ENCODE peak calls at places on chromosome 14, in nine cellular contexts. N is PC-3, C is hepatocyte, J is HCT116, D is GM23338, O is IMR-90, H is GM23248, Z is osteoblast, F is OCI-LY7. V is an unnamed sample.
A peak's percentile ranks its signal among the peaks of the same experiment; 100 is the strongest.

GRCh38 chr14:89276424-89276975 is 140.5 kb downstream of the FOXN3 start:
- DNase-seq in N (no peak), C (no peak), J (no peak), D (no peak), O (peak; percentile 76), H (no peak), Z (no peak), F (no peak), V (no peak)

GRCh38 chr14:52895000-52895399 is 55.9 kb downstream of the FERMT2 start:
- DNase-seq in N (no peak), C (no peak), J (peak; percentile 15), D (no peak), O (peak; percentile 66), H (no peak), Z (no peak), F (no peak), V (no peak)

GRCh38 chr14:89303452-89304435 is 113.3 kb downstream of the FOXN3 start:
- DNase-seq in N (peak; percentile 64), C (peak; percentile 80), J (no peak), D (no peak), O (peak; percentile 95), H (peak; percentile 84), Z (peak; percentile 72), F (peak; percentile 94), V (peak; percentile 92)

GRCh38 chr14:63323148-63323547 is 4.4 kb upstream of the GPHB5 start:
- DNase-seq in N (no peak), C (no peak), J (no peak), D (peak; percentile 24), O (no peak), H (no peak), Z (no peak), F (no peak), V (no peak)

GRCh38 chr14:104284107-104284592 is 145.8 kb downstream of the KIF26A start:
- DNase-seq in N (no peak), C (no peak), J (no peak), D (no peak), O (no peak), H (no peak), Z (peak; percentile 81), F (no peak), V (no peak)

GRCh38 chr14:104998801-104999200 is 13.2 kb downstream of the CLBA1 start:
- DNase-seq in N (no peak), C (no peak), J (no peak), D (no peak), O (no peak), H (no peak), Z (peak; percentile 71), F (no peak), V (no peak)

GRCh38 chr14:69685217-69685616 is 73.8 kb downstream of the SUSD6 start:
- DNase-seq in N (peak; percentile 77), C (no peak), J (no peak), D (no peak), O (peak; percentile 84), H (peak; percentile 43), Z (no peak), F (no peak), V (no peak)

GRCh38 chr14:92914087-92914656 is 8.8 kb upstream of the CHGA start:
- DNase-seq in N (peak; percentile 48), C (peak; percentile 76), J (no peak), D (peak; percentile 87), O (peak; percentile 15), H (peak; percentile 51), Z (peak; percentile 90), F (peak; percentile 52), V (peak; percentile 85)

GRCh38 chr14:105092124-105092911 is 27.1 kb upstream of the GPR132 start:
- DNase-seq in N (peak; percentile 38), C (peak; percentile 79), J (no peak), D (peak; percentile 41), O (no peak), H (peak; percentile 61), Z (peak; percentile 91), F (no peak), V (no peak)

DNA sequence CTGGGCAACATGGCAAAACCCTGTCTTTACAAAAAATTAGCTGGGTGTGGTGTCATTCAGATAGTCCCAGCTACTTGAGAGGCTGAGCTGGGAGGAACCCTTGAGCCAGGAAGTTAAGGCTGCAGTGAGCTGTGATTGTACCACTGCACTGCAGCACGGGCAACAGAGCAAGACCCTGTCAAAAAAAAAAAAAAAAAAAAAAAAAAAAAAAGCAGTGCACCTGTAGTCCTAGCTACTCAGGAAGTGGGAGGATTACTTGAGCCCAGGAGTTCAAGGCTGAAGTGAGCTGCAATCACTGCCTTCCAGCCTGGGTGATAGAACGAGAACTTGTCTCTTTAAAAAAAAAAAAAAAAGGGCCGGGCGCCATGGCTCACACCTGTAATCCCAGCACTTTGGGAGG is 5.6 kb downstream of the REM2 start:
- DNase-seq in N (no peak), C (no peak), J (no peak), D (no peak), O (no peak), H (no peak), Z (no peak), F (peak; percentile 95), V (peak; percentile 90)
- H3K4me2 ChIP-seq in N (peak overlapping the region; percentile 92), C (no peak overlapping the region), J (peak overlapping the region; percentile 79), D (no peak overlapping the region), O (no peak overlapping the region), H (no peak overlapping the region), Z (no peak overlapping the region), F (peak overlapping the region; percentile 79), V (peak overlapping the region; percentile 88)

GRCh38 chr14:95476747-95477146 is 39.7 kb downstream of the SYNE3 start:
- DNase-seq in N (no peak), C (no peak), J (no peak), D (no peak), O (no peak), H (no peak), Z (no peak), F (no peak), V (no peak)

GRCh38 chr14:95474941-95475340 is 41.5 kb downstream of the SYNE3 start:
- DNase-seq in N (no peak), C (no peak), J (no peak), D (no peak), O (no peak), H (no peak), Z (no peak), F (no peak), V (no peak)

GRCh38 chr14:95472819-95473251 is 43.6 kb downstream of the SYNE3 start:
- DNase-seq in N (no peak), C (no peak), J (no peak), D (no peak), O (no peak), H (peak; percentile 49), Z (no peak), F (peak; percentile 54), V (no peak)

GRCh38 chr14:95475540-95476240 is 40.8 kb downstream of the SYNE3 start:
- DNase-seq in N (no peak), C (no peak), J (no peak), D (no peak), O (no peak), H (no peak), Z (no peak), F (no peak), V (no peak)

DNA sequence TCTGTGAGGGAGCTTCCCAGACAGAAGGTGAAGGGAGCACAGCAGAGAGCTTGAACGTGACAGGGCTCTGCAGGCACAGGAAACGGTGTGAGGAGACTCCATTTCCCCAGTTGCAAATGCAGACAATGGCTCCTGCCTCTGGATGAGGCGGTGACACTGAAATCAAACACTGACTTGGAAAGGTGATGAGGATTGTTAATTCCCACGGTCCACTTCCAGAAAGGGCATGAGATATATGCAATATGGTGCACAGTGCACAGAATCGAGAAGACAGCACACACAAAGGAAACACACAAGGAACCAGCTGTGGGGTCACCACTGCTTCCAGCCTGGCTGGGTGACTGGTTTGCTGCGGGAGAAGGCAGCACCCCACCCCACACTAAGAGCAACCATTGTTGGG is 42.0 kb downstream of the SYNE3 start:
- DNase-seq in N (no peak), C (no peak), J (no peak), D (no peak), O (no peak), H (no peak), Z (no peak), F (no peak), V (no peak)
- H3K4me2 ChIP-seq in N (no peak overlapping the region), C (no peak overlapping the region), J (no peak overlapping the region), D (no peak overlapping the region), O (no peak overlapping the region), H (no peak overlapping the region), Z (no peak overlapping the region), F (no peak overlapping the region), V (no peak overlapping the region)

GRCh38 chr14:31029016-31029970 is 3.1 kb upstream of the STRN3 start:
- DNase-seq in N (peak; percentile 24), C (no peak), J (no peak), D (no peak), O (no peak), H (no peak), Z (peak; percentile 55), F (no peak), V (no peak)
- H3K4me2 ChIP-seq in N (no peak overlapping the region), C (no peak overlapping the region), J (peak overlapping the region; percentile 85), D (no peak overlapping the region), O (no peak overlapping the region), H (no peak overlapping the region), Z (no peak overlapping the region), F (no peak overlapping the region), V (no peak overlapping the region)

GRCh38 chr14:91582761-91583160 is 72.7 kb upstream of the PPP4R3A start:
- DNase-seq in N (no peak), C (no peak), J (no peak), D (no peak), O (no peak), H (no peak), Z (no peak), F (no peak), V (no peak)

GRCh38 chr14:91577632-91578233 is 67.6 kb upstream of the PPP4R3A start:
- DNase-seq in N (no peak), C (no peak), J (no peak), D (no peak), O (no peak), H (no peak), Z (no peak), F (no peak), V (no peak)

GRCh38 chr14:91586451-91586850 is 76.3 kb upstream of the PPP4R3A start:
- DNase-seq in N (no peak), C (no peak), J (no peak), D (no peak), O (no peak), H (peak; percentile 38), Z (no peak), F (no peak), V (no peak)

GRCh38 chr14:91585856-91586255 is 75.7 kb upstream of the PPP4R3A start:
- DNase-seq in N (peak; percentile 48), C (no peak), J (no peak), D (no peak), O (no peak), H (no peak), Z (no peak), F (no peak), V (no peak)

DNA sequence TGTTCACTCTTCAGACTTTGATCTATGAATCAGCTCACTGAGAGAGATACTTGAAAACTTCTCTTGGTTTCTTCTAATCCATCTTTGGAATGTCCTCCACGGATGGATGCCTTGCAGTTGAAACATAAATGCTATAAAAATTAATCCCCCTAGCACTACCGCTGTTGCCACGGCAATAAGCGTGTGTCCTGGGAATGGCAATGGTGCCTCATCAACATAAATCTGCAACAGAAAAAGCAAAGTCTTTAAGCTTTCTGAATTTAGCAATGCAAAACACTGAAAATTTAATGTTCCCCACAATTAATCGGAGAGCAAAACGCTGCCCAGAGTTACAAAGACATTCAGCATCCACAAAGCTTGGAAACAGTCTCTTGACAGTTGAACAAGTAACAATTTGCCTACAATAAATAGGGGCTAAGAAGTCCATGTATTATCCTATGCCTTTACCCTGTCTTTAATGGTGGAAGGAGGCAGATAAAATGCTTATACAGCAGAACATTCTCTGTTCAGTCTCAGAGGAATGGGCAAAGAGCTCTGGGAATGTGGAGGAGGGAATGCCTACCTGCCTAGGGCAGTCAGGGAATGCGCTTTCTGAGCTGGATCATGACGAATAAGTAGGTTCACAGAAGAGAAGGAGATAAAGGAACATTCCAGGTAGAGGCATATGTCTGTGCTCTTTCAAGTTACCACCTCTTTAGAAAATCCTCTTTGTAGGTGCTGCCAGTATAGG is 70.9 kb upstream of the PPP4R3A start:
- DNase-seq in N (no peak), C (no peak), J (no peak), D (peak; percentile 49), O (no peak), H (peak; percentile 4), Z (peak; percentile 63), F (no peak), V (no peak)
- H3K4me2 ChIP-seq in N (no peak overlapping the region), C (no peak overlapping the region), J (no peak overlapping the region), D (peak overlapping the region; percentile 69), O (no peak overlapping the region), H (no peak overlapping the region), Z (no peak overlapping the region), F (no peak overlapping the region), V (no peak overlapping the region)